ENCODE peak calls at places on chromosome 14, in five cellular contexts. S, X, H, U and A are unnamed samples.

GRCh38 chr14:59435987-59436386 is 29.2 kb downstream of the GPR135 start:
- DNase-seq in S (peak; percentile 50), X (no peak), H (no peak), U (no peak), A (no peak)

GRCh38 chr14:80930836-80931389 is 10.6 kb downstream of the CEP128 start:
- DNase-seq in S (peak; percentile 88), X (peak; percentile 70), H (peak; percentile 86), U (no peak), A (peak; percentile 87)

GRCh38 chr14:93475471-93475870 is 44.7 kb downstream of the UNC79 start:
- DNase-seq in S (no peak), X (no peak), H (no peak), U (no peak), A (no peak)

GRCh38 chr14:62213516-62213915 is 451.3 kb downstream of the SNAPC1 start:
- DNase-seq in S (no peak), X (no peak), H (peak; percentile 15), U (no peak), A (peak; percentile 71)

GRCh38 chr14:69321601-69322330 is 61.8 kb downstream of the GALNT16 start:
- DNase-seq in S (no peak), X (no peak), H (no peak), U (peak; percentile 36), A (no peak)

GRCh38 chr14:53156238-53156637 is 3.1 kb upstream of the DDHD1 start:
- DNase-seq in S (no peak), X (no peak), H (no peak), U (no peak), A (no peak)

GRCh38 chr14:53932966-53933365 is 23.7 kb downstream of the BMP4 start:
- DNase-seq in S (no peak), X (no peak), H (no peak), U (no peak), A (no peak)

GRCh38 chr14:34794941-34795340 is 80.2 kb downstream of the BAZ1A start:
- DNase-seq in S (no peak), X (no peak), H (no peak), U (no peak), A (no peak)

GRCh38 chr14:101584049-101584859 is 23.0 kb downstream of the DIO3 start:
- DNase-seq in S (no peak), X (peak; percentile 26), H (peak; percentile 75), U (no peak), A (no peak)

GRCh38 chr14:105499256-105500035 is 8.4 kb downstream of the TEDC1 start:
- DNase-seq in S (no peak), X (no peak), H (no peak), U (peak; percentile 81), A (no peak)

GRCh38 chr14:67510836-67511235 is 22.3 kb upstream of the PLEKHH1 start:
- DNase-seq in S (no peak), X (no peak), H (peak; percentile 49), U (no peak), A (peak; percentile 79)

GRCh38 chr14:21840765-21841164 is 167.1 kb upstream of the OR4E1 start:
- DNase-seq in S (peak; percentile 37), X (no peak), H (no peak), U (no peak), A (no peak)

GRCh38 chr14:76687611-76688372 is 73.5 kb upstream of the VASH1 start:
- DNase-seq in S (no peak), X (no peak), H (no peak), U (no peak), A (no peak)

GRCh38 chr14:37597538-37598084 is 2.2 kb downstream of the TTC6 start:
- DNase-seq in S (no peak), X (no peak), H (peak; percentile 37), U (no peak), A (no peak)

GRCh38 chr14:39169541-39169900 is 612 bp downstream of the TRAPPC6B start:
- DNase-seq in S (peak; percentile 49), X (no peak), H (no peak), U (no peak), A (peak; percentile 30)

GRCh38 chr14:20334017-20334416 is 938 bp upstream of the CCNB1IP1 start:
- DNase-seq in S (no peak), X (no peak), H (no peak), U (no peak), A (no peak)

GRCh38 chr14:69573841-69574265 is 818 bp downstream of the CCDC177 start:
- DNase-seq in S (no peak), X (no peak), H (no peak), U (no peak), A (no peak)

GRCh38 chr14:98244162-98244948 is 1027.6 kb downstream of the BCL11B start:
- DNase-seq in S (no peak), X (no peak), H (no peak), U (no peak), A (no peak)

GRCh38 chr14:55689971-55690871 is 110.2 kb downstream of the KTN1 start:
- DNase-seq in S (no peak), X (no peak), H (no peak), U (no peak), A (peak; percentile 9)

GRCh38 chr14:59213368-59214315 is 25.2 kb downstream of the DAAM1 start:
- DNase-seq in S (no peak), X (no peak), H (no peak), U (no peak), A (no peak)

GRCh38 chr14:71103662-71104484 is 196.6 kb downstream of the PCNX1 start:
- DNase-seq in S (peak; percentile 83), X (no peak), H (peak; percentile 70), U (no peak), A (peak; percentile 63)

GRCh38 chr14:81366884-81367283 is 33.2 kb downstream of the STON2 start:
- DNase-seq in S (no peak), X (no peak), H (no peak), U (no peak), A (no peak)